ENCODE peak calls at places on chromosomes 6 and 20, in four cellular contexts. One of them, this sample, is unnamed.

GRCh38 chr6:131167773-131168172 is 32.5 kb downstream of the AKAP7 start:
- DNase-seq in SK-N-SH: no peak
- DNase-seq in tibial nerve: no peak
- DNase-seq in GM23248: no peak
- DNase-seq in this sample: no peak

GRCh38 chr6:88238065-88238464 is 71.9 kb upstream of the CNR1 start:
- DNase-seq in GM23248: peak; percentile 17
- DNase-seq in tibial nerve: no peak
- DNase-seq in SK-N-SH: no peak
- DNase-seq in this sample: no peak

GRCh38 chr6:4134841-4135664 is at the start of gene ECI2:
- DNase-seq in GM23248: peak; percentile 78
- DNase-seq in SK-N-SH: peak; percentile 81
- DNase-seq in tibial nerve: peak; percentile 33
- DNase-seq in this sample: no peak

GRCh38 chr6:31037692-31038091 is 27.4 kb downstream of the MUC22 start:
- DNase-seq in GM23248: peak; percentile 89
- DNase-seq in tibial nerve: no peak
- DNase-seq in SK-N-SH: no peak
- DNase-seq in this sample: no peak

GRCh38 chr6:40822619-40823018 is 216.4 kb downstream of the UNC5CL start:
- DNase-seq in tibial nerve: no peak
- DNase-seq in GM23248: peak; percentile 43
- DNase-seq in SK-N-SH: no peak
- DNase-seq in this sample: no peak

GRCh38 chr20:58973179-58973578 is 7.9 kb upstream of the NELFCD start:
- DNase-seq in GM23248: no peak
- DNase-seq in tibial nerve: no peak
- DNase-seq in SK-N-SH: no peak
- DNase-seq in this sample: no peak

GRCh38 chr20:45993197-45993951 is 15.3 kb upstream of the MMP9 start:
- DNase-seq in SK-N-SH: peak; percentile 40
- DNase-seq in tibial nerve: no peak
- DNase-seq in GM23248: peak; percentile 74
- DNase-seq in this sample: no peak

GRCh38 chr6:37960139-37960935 is 140.8 kb downstream of the ZFAND3 start:
- DNase-seq in tibial nerve: no peak
- DNase-seq in GM23248: no peak
- DNase-seq in SK-N-SH: no peak
- DNase-seq in this sample: no peak

GRCh38 chr6:53192590-53193232 is 44.1 kb upstream of the GCM1 start:
- DNase-seq in GM23248: no peak
- DNase-seq in tibial nerve: no peak
- DNase-seq in SK-N-SH: no peak
- DNase-seq in this sample: no peak

GRCh38 chr6:4503700-4504099 is 272.5 kb upstream of the CDYL start:
- DNase-seq in tibial nerve: no peak
- DNase-seq in SK-N-SH: no peak
- DNase-seq in GM23248: no peak
- DNase-seq in this sample: no peak

GRCh38 chr6:15907914-15908518 is 220.9 kb upstream of the MYLIP start:
- DNase-seq in GM23248: no peak
- DNase-seq in SK-N-SH: peak; percentile 36
- DNase-seq in tibial nerve: no peak
- DNase-seq in this sample: no peak

GRCh38 chr6:135323202-135323668 is 142.1 kb downstream of the MYB start:
- DNase-seq in SK-N-SH: no peak
- DNase-seq in tibial nerve: no peak
- DNase-seq in GM23248: no peak
- DNase-seq in this sample: no peak

GRCh38 chr6:95593025-95593424 is 15.7 kb downstream of the MANEA start:
- DNase-seq in GM23248: no peak
- DNase-seq in SK-N-SH: no peak
- DNase-seq in tibial nerve: no peak
- DNase-seq in this sample: no peak

GRCh38 chr6:17427617-17428016 is 34.2 kb downstream of the CAP2 start:
- DNase-seq in GM23248: no peak
- DNase-seq in SK-N-SH: no peak
- DNase-seq in tibial nerve: no peak
- DNase-seq in this sample: no peak

GRCh38 chr6:71248306-71248705 is 40.3 kb upstream of the OGFRL1 start:
- DNase-seq in SK-N-SH: no peak
- DNase-seq in tibial nerve: no peak
- DNase-seq in GM23248: peak; percentile 85
- DNase-seq in this sample: no peak

GRCh38 chr20:48953653-48954052 is 32.1 kb downstream of the ARFGEF2 start:
- DNase-seq in tibial nerve: no peak
- DNase-seq in GM23248: no peak
- DNase-seq in SK-N-SH: no peak
- DNase-seq in this sample: no peak

GRCh38 chr6:6025736-6026135 is 19.0 kb upstream of the NRN1 start:
- DNase-seq in SK-N-SH: no peak
- DNase-seq in tibial nerve: no peak
- DNase-seq in GM23248: no peak
- DNase-seq in this sample: no peak

GRCh38 chr20:51318058-51318960 is 224.2 kb downstream of the NFATC2 start:
- DNase-seq in GM23248: peak; percentile 55
- DNase-seq in SK-N-SH: peak; percentile 78
- DNase-seq in tibial nerve: no peak
- DNase-seq in this sample: no peak

GRCh38 chr6:4672772-4673171 is 103.4 kb upstream of the CDYL start:
- DNase-seq in SK-N-SH: no peak
- DNase-seq in tibial nerve: no peak
- DNase-seq in GM23248: peak; percentile 56
- DNase-seq in this sample: no peak

GRCh38 chr6:149567846-149568585 is 1.8 kb downstream of the GINM1 start:
- DNase-seq in SK-N-SH: no peak
- DNase-seq in tibial nerve: no peak
- DNase-seq in GM23248: no peak
- DNase-seq in this sample: no peak

GRCh38 chr6:100554228-100554627 is 89.5 kb upstream of the SIM1 start:
- DNase-seq in SK-N-SH: no peak
- DNase-seq in GM23248: no peak
- DNase-seq in tibial nerve: no peak
- DNase-seq in this sample: no peak

GRCh38 chr6:168410035-168410434 is 30.9 kb upstream of the SMOC2 start:
- DNase-seq in SK-N-SH: no peak
- DNase-seq in GM23248: no peak
- DNase-seq in tibial nerve: no peak
- DNase-seq in this sample: no peak

GRCh38 chr6:92700411-92700810 is 718.9 kb downstream of the EPHA7 start:
- DNase-seq in SK-N-SH: no peak
- DNase-seq in tibial nerve: no peak
- DNase-seq in GM23248: no peak
- DNase-seq in this sample: no peak

GRCh38 chr6:86355271-86355670 is 582.1 kb upstream of the HTR1E start:
- DNase-seq in SK-N-SH: no peak
- DNase-seq in GM23248: no peak
- DNase-seq in tibial nerve: no peak
- DNase-seq in this sample: no peak

GRCh38 chr6:15524736-15525401 is 138.0 kb downstream of the DTNBP1 start:
- DNase-seq in GM23248: no peak
- DNase-seq in tibial nerve: no peak
- DNase-seq in SK-N-SH: no peak
- DNase-seq in this sample: no peak

GRCh38 chr6:166864333-166864732 is 92.0 kb downstream of the RNASET2 start:
- DNase-seq in tibial nerve: no peak
- DNase-seq in GM23248: no peak
- DNase-seq in SK-N-SH: no peak
- DNase-seq in this sample: no peak

GRCh38 chr20:5148581-5148980 is 21.8 kb downstream of the CDS2 start:
- DNase-seq in GM23248: no peak
- DNase-seq in tibial nerve: no peak
- DNase-seq in SK-N-SH: no peak
- DNase-seq in this sample: no peak

GRCh38 chr6:43460032-43460431 is 4.7 kb upstream of the DLK2 start:
- DNase-seq in tibial nerve: no peak
- DNase-seq in GM23248: no peak
- DNase-seq in SK-N-SH: no peak
- DNase-seq in this sample: no peak

GRCh38 chr20:61662226-61662945 is 403.3 kb downstream of the TAF4 start:
- DNase-seq in GM23248: no peak
- DNase-seq in SK-N-SH: peak; percentile 56
- DNase-seq in tibial nerve: no peak
- DNase-seq in this sample: no peak

GRCh38 chr20:47281376-47281775 is 75.1 kb downstream of the ZMYND8 start:
- DNase-seq in GM23248: no peak
- DNase-seq in SK-N-SH: no peak
- DNase-seq in tibial nerve: no peak
- DNase-seq in this sample: no peak

GRCh38 chr6:7200598-7201443 is 93.1 kb downstream of the RREB1 start:
- DNase-seq in SK-N-SH: no peak
- DNase-seq in tibial nerve: no peak
- DNase-seq in GM23248: no peak
- DNase-seq in this sample: no peak

GRCh38 chr20:3935295-3935955 is 46.2 kb downstream of the PANK2 start:
- DNase-seq in GM23248: peak; percentile 59
- DNase-seq in tibial nerve: no peak
- DNase-seq in SK-N-SH: no peak
- DNase-seq in this sample: no peak

DNA sequence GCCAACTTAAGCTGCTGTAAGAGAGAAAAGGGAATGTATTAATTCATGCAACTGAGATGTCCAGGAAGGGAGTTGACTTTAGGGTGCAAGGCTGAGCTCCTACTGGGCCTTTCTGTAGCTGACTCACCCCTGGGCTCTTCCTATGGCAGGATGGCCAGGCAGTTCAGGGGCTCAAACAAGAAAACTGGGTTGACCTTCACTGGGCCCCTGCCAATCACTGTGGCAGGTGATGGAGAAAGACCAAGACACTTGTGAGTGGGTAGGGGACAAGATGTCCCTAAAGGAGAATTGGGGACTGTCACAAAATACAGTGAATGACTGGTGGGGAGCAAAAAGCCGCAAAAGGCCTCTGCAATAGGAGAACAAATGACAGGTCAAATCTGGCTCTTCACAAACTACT is 21.5 kb upstream of the RALGAPA2 start:
- DNase-seq in SK-N-SH: no peak
- DNase-seq in tibial nerve: no peak
- DNase-seq in GM23248: no peak
- DNase-seq in this sample: no peak
- H3K27ac ChIP-seq in SK-N-SH: no peak overlapping the region
- H3K27ac ChIP-seq in tibial nerve: no peak overlapping the region
- H3K27ac ChIP-seq in GM23248: no peak overlapping the region
- H3K27ac ChIP-seq in this sample: no peak overlapping the region

GRCh38 chr20:50036703-50037102 is 53.9 kb downstream of the SNAI1 start:
- DNase-seq in SK-N-SH: no peak
- DNase-seq in tibial nerve: no peak
- DNase-seq in GM23248: no peak
- DNase-seq in this sample: no peak

GRCh38 chr20:50034567-50035170 is 51.9 kb downstream of the SNAI1 start:
- DNase-seq in GM23248: peak; percentile 90
- DNase-seq in tibial nerve: no peak
- DNase-seq in SK-N-SH: peak; percentile 55
- DNase-seq in this sample: no peak

GRCh38 chr20:50029697-50030428 is 47.1 kb downstream of the SNAI1 start:
- DNase-seq in SK-N-SH: peak; percentile 60
- DNase-seq in GM23248: peak; percentile 98
- DNase-seq in tibial nerve: peak; percentile 27
- DNase-seq in this sample: no peak

GRCh38 chr20:50029083-50029696 is 46.4 kb downstream of the SNAI1 start:
- DNase-seq in SK-N-SH: no peak
- DNase-seq in tibial nerve: no peak
- DNase-seq in GM23248: no peak
- DNase-seq in this sample: no peak

DNA sequence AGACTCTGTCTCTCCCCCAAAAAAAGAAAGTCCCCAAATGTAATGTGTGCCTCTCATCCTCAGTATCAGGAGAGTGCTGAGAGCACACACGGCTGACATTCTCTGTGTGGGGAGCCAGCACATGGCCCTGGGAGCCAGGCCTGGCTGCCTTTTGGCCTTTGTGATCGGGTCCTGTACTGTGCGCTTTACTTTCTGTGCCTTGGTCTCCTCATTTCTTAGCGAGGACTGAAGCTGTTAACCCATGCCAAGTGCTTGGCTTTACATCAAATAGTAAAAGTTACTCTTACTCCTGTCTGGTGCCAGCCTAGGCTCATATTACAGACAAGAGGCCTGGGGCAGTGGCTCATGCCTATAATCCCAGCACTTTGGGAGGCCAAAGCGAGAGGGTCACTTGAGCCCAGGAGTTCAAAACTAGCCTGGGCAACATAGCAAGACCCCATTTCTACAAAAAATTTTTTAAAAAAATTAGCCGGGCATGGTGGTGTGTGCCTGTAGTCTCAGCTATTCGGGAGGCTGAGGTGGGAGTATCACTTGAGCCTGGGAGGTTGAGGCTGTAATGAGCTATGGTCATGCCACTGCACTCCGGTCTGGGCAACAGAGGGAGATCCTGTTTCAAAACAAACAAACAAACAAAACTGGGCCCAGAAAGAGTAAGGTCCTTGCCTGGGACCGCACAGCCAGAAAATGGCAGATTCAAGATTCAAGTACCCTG is 50.3 kb downstream of the SNAI1 start:
- DNase-seq in tibial nerve: no peak
- DNase-seq in SK-N-SH: no peak
- DNase-seq in GM23248: no peak
- DNase-seq in this sample: no peak
- H3K27ac ChIP-seq in tibial nerve: peak overlapping the region; percentile 67
- H3K27ac ChIP-seq in SK-N-SH: no peak overlapping the region
- H3K27ac ChIP-seq in GM23248: peak overlapping the region; percentile 94
- H3K27ac ChIP-seq in this sample: no peak overlapping the region

DNA sequence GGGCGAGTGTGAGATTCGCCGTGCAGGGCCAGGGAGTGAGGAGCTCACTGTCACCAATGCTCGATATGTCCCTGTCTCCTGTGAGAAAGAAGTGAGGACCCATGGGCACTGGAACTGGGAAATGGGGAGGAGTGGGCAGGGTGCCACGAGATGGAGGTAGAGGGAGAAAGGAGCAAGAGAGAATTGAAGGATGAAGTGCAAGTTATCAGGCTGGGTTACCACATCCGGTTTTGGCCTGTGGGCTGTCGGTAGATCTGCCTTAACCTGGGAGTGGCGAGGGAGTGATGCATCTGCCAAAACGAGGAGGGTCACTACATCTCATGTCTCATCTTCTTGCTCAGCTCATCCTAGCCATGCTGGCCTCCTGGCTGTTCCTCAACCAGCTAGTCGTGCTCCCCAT is 5.3 kb upstream of the PHF1 start:
- DNase-seq in SK-N-SH: no peak
- DNase-seq in GM23248: no peak
- DNase-seq in tibial nerve: no peak
- DNase-seq in this sample: no peak
- H3K27ac ChIP-seq in SK-N-SH: no peak overlapping the region
- H3K27ac ChIP-seq in GM23248: no peak overlapping the region
- H3K27ac ChIP-seq in tibial nerve: no peak overlapping the region
- H3K27ac ChIP-seq in this sample: no peak overlapping the region

GRCh38 chr6:20812776-20813175 is 278.5 kb downstream of the CDKAL1 start:
- DNase-seq in tibial nerve: no peak
- DNase-seq in GM23248: no peak
- DNase-seq in SK-N-SH: no peak
- DNase-seq in this sample: no peak
- H3K27ac ChIP-seq in tibial nerve: no peak overlapping the region
- H3K27ac ChIP-seq in GM23248: no peak overlapping the region
- H3K27ac ChIP-seq in SK-N-SH: no peak overlapping the region
- H3K27ac ChIP-seq in this sample: no peak overlapping the region

This sample was measured in caudate nucleus.